ENCODE peak calls at places on chromosomes 7 and 10, in six cellular contexts. J is K562, M is endothelial cell of umbilical vein, G is HepG2, X is A549, S is GM12878. K is an unnamed sample.

GRCh38 chr7:84022686-84023308 is 171.8 kb downstream of the SEMA3A start:
- DNase-seq in J (no peak), M (no peak), S (no peak), X (peak; percentile 5), G (peak; percentile 82), K (no peak)

GRCh38 chr10:4678023-4678950 is 147.7 kb upstream of the AKR1E2 start:
- DNase-seq in M (peak; percentile 94), X (peak; percentile 28), J (no peak), G (peak; percentile 54), S (no peak), K (no peak)

GRCh38 chr7:142188846-142189245 is 69.0 kb downstream of the PRSS58 start:
- DNase-seq in M (no peak), J (no peak), X (peak; percentile 7), S (no peak), G (peak; percentile 5), K (peak; percentile 56)

GRCh38 chr10:43881657-43882056 is 233.0 kb upstream of the ZNF32 start:
- DNase-seq in X (no peak), G (no peak), S (no peak), J (no peak), M (no peak), K (no peak)

GRCh38 chr10:11532329-11532728 is 79.1 kb downstream of the USP6NL start:
- DNase-seq in M (no peak), G (peak; percentile 67), J (no peak), X (no peak), S (no peak), K (no peak)

GRCh38 chr7:41891967-41892755 is 189.3 kb upstream of the INHBA start:
- DNase-seq in S (no peak), M (no peak), G (no peak), X (no peak), J (peak; percentile 11), K (peak; percentile 84)

GRCh38 chr7:55173671-55174070 is 154.9 kb downstream of the EGFR start:
- DNase-seq in S (no peak), M (no peak), J (no peak), G (no peak), X (no peak), K (no peak)

GRCh38 chr10:59387951-59388431 is 25.6 kb upstream of the FAM13C start:
- DNase-seq in J (no peak), X (no peak), G (no peak), M (no peak), S (no peak), K (no peak)

GRCh38 chr7:150955519-150956394 is 22.4 kb downstream of the KCNH2 start:
- DNase-seq in M (no peak), J (peak; percentile 99), G (no peak), X (no peak), S (no peak), K (peak; percentile 88)

GRCh38 chr7:131027287-131027773 is 293.3 kb upstream of the KLF14 start:
- DNase-seq in J (peak; percentile 40), S (no peak), M (no peak), G (no peak), X (no peak), K (peak; percentile 37)

GRCh38 chr7:108246227-108246837 is 116.2 kb upstream of the LAMB4 start:
- DNase-seq in S (peak; percentile 26), G (peak; percentile 80), M (peak; percentile 91), J (peak; percentile 85), X (peak; percentile 71), K (peak; percentile 53)

GRCh38 chr7:22229148-22229547 is 127.8 kb downstream of the RAPGEF5 start:
- DNase-seq in J (no peak), X (no peak), M (no peak), G (no peak), S (no peak), K (no peak)

GRCh38 chr7:74518041-74518440 is 64.3 kb downstream of the GTF2IRD1 start:
- DNase-seq in G (no peak), M (no peak), S (no peak), J (no peak), X (no peak), K (no peak)

GRCh38 chr7:20798694-20799121 is 12.0 kb upstream of the SP8 start:
- DNase-seq in G (no peak), X (no peak), S (no peak), M (no peak), J (no peak), K (no peak)

GRCh38 chr7:47404005-47404404 is 177.9 kb downstream of the TNS3 start:
- DNase-seq in G (no peak), J (no peak), S (no peak), X (no peak), M (no peak), K (peak; percentile 33)

GRCh38 chr7:12557282-12557681 is 13.2 kb upstream of the SCIN start:
- DNase-seq in J (no peak), G (no peak), S (no peak), X (no peak), M (no peak), K (no peak)

GRCh38 chr7:44484482-44485313 is 5.8 kb downstream of the NUDCD3 start:
- DNase-seq in G (no peak), J (no peak), M (no peak), S (no peak), X (no peak), K (no peak)

GRCh38 chr7:158284617-158285382 is 302.8 kb downstream of the PTPRN2 start:
- DNase-seq in J (no peak), M (no peak), X (no peak), G (no peak), S (no peak), K (no peak)

GRCh38 chr7:150838965-150839650 is 13.2 kb upstream of the AOC1 start:
- DNase-seq in J (no peak), S (no peak), G (no peak), M (no peak), X (no peak), K (no peak)

GRCh38 chr10:36880898-36881297 is 244.5 kb upstream of the ANKRD30A start:
- DNase-seq in J (no peak), S (no peak), X (peak; percentile 6), M (peak; percentile 20), G (peak; percentile 21), K (peak; percentile 10)

GRCh38 chr10:71713135-71714040 is 6.2 kb downstream of the C10orf105 start:
- DNase-seq in S (no peak), J (peak; percentile 64), X (no peak), M (peak; percentile 26), G (no peak), K (peak; percentile 93)

GRCh38 chr10:119333146-119333792 is 125.9 kb downstream of the GRK5 start:
- DNase-seq in G (no peak), X (no peak), S (no peak), J (no peak), M (peak; percentile 20), K (peak; percentile 68)

GRCh38 chr7:129950191-129950940 is 2.4 kb downstream of the UBE2H start:
- DNase-seq in S (peak; percentile 60), M (peak; percentile 52), J (no peak), X (no peak), G (no peak), K (no peak)

GRCh38 chr7:156192921-156193320 is 380.7 kb upstream of the SHH start:
- DNase-seq in J (peak; percentile 61), M (no peak), G (no peak), S (no peak), X (peak; percentile 50), K (no peak)

GRCh38 chr7:48637382-48637781 is 287.0 kb upstream of the CDC14C start:
- DNase-seq in M (no peak), J (no peak), X (no peak), S (no peak), G (no peak), K (no peak)

GRCh38 chr7:113775401-113775800 is 143.4 kb downstream of the PPP1R3A start:
- DNase-seq in X (no peak), S (no peak), G (no peak), J (no peak), M (no peak), K (no peak)

GRCh38 chr7:149398195-149398820 is 62.6 kb downstream of the ZNF777 start:
- DNase-seq in M (no peak), X (no peak), J (no peak), S (no peak), G (no peak), K (no peak)

DNA sequence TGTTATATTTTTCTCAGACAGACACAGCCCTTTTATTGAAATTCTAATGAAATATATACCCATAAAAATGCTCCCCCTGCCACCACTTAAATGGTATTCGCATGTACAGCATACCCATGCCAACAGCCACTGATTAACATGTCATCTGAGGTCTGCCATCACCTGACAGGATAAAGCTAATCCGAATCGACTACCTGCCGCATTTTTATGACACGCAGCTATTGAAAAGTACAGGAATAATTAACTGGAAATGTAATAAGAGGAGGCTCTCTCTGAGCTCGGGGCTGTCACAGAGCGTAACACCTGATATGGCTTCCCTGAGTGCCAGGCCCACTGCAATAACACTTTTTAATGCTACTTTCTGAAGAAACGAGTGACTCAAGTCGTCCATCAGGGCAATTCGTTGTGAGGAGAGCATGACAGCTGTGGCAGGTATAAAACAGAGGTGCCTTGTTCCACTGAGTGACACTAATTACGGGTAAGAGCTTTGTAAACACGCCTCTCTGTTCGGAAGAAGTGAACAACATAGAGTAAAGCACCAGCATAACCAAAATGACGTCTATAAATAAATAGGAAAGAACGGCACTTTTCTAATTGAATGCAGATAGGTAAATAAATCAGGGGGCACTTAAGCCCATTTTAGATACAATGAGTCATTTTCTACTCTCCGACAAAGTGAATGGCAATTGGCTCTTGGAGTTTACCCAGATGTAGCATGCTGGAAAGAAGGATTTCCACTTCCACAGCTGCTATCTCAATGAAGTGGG is 56.6 kb upstream of the CREB5 start:
- DNase-seq in S (no peak), J (no peak), X (no peak), M (no peak), G (no peak), K (no peak)
- TF ChIP-seq MYC in S (no peak), J (no peak), X (no peak), M (no peak), G (no peak), K (no peak)

GRCh38 chr10:76558586-76558985 is 1079.0 kb downstream of the KCNMA1 start:
- DNase-seq in X (no peak), S (no peak), M (no peak), J (no peak), G (peak; percentile 45), K (no peak)
- TF ChIP-seq MYC in X (no peak), S (no peak), M (no peak), J (no peak), G (no peak), K (no peak)

GRCh38 chr10:114406455-114406854 is 2.2 kb upstream of the AFAP1L2 start:
- DNase-seq in J (no peak), G (no peak), X (no peak), M (no peak), S (no peak), K (no peak)

GRCh38 chr10:114405011-114405350 is 679 bp upstream of the AFAP1L2 start:
- DNase-seq in S (no peak), G (no peak), X (peak; percentile 34), J (no peak), M (no peak), K (no peak)

GRCh38 chr10:114408112-114408967 is 4.0 kb upstream of the AFAP1L2 start:
- DNase-seq in G (no peak), S (no peak), M (no peak), X (no peak), J (no peak), K (peak; percentile 44)

GRCh38 chr10:114412907-114413386 is 8.6 kb upstream of the AFAP1L2 start:
- DNase-seq in M (peak; percentile 70), X (peak; percentile 40), G (no peak), S (no peak), J (no peak), K (no peak)

GRCh38 chr10:114408968-114409444 is 4.7 kb upstream of the AFAP1L2 start:
- DNase-seq in X (no peak), J (no peak), M (no peak), S (no peak), G (no peak), K (peak; percentile 75)
- TF ChIP-seq MYC in X (no peak), J (no peak), M (no peak), S (no peak), G (no peak), K (no peak)

GRCh38 chr7:27242580-27243339 is at the start of gene EVX1:
- DNase-seq in X (no peak), S (no peak), J (no peak), G (no peak), M (no peak), K (no peak)
- TF ChIP-seq MYC in X (no peak), S (no peak), J (no peak), G (no peak), M (no peak), K (no peak)

K was measured in NB4.